ENCODE peak calls at places on chromosomes 2 and 18, in four cellular contexts. One of them, this sample, is unnamed.

GRCh38 chr2:44772670-44773378 is 168.7 kb upstream of the SIX3 start:
- DNase-seq in kidney glomerular epithelial cell: no peak
- DNase-seq in amniotic stem cell: no peak
- DNase-seq in activated T-cell treated with anti-CD3 and anti-CD28 coated beads for 48 hours: no peak
- DNase-seq in this sample: peak

GRCh38 chr18:44654555-44654954 is 26.1 kb upstream of the SETBP1 start:
- DNase-seq in kidney glomerular epithelial cell: peak
- DNase-seq in amniotic stem cell: peak
- DNase-seq in activated T-cell treated with anti-CD3 and anti-CD28 coated beads for 48 hours: no peak
- DNase-seq in this sample: no peak

GRCh38 chr18:79937103-79937860 is 14.2 kb downstream of the SLC66A2 start:
- DNase-seq in kidney glomerular epithelial cell: no peak
- DNase-seq in amniotic stem cell: no peak
- DNase-seq in activated T-cell treated with anti-CD3 and anti-CD28 coated beads for 48 hours: no peak
- DNase-seq in this sample: no peak

GRCh38 chr2:47034973-47035609 is 119.5 kb upstream of the MCFD2 start:
- DNase-seq in kidney glomerular epithelial cell: peak
- DNase-seq in amniotic stem cell: no peak
- DNase-seq in activated T-cell treated with anti-CD3 and anti-CD28 coated beads for 48 hours: no peak
- DNase-seq in this sample: no peak

GRCh38 chr2:134070281-134070731 is 183.6 kb upstream of the MGAT5 start:
- DNase-seq in kidney glomerular epithelial cell: no peak
- DNase-seq in amniotic stem cell: no peak
- DNase-seq in activated T-cell treated with anti-CD3 and anti-CD28 coated beads for 48 hours: no peak
- DNase-seq in this sample: no peak

GRCh38 chr2:100982431-100982861 is 19.6 kb upstream of the RPL31 start:
- DNase-seq in kidney glomerular epithelial cell: no peak
- DNase-seq in amniotic stem cell: no peak
- DNase-seq in activated T-cell treated with anti-CD3 and anti-CD28 coated beads for 48 hours: no peak
- DNase-seq in this sample: no peak

GRCh38 chr2:197179744-197180498 is 130.7 kb downstream of the ANKRD44 start:
- DNase-seq in kidney glomerular epithelial cell: peak
- DNase-seq in amniotic stem cell: no peak
- DNase-seq in activated T-cell treated with anti-CD3 and anti-CD28 coated beads for 48 hours: no peak
- DNase-seq in this sample: no peak

GRCh38 chr2:9280204-9280603 is 73.6 kb downstream of the ASAP2 start:
- DNase-seq in kidney glomerular epithelial cell: no peak
- DNase-seq in amniotic stem cell: no peak
- DNase-seq in activated T-cell treated with anti-CD3 and anti-CD28 coated beads for 48 hours: no peak
- DNase-seq in this sample: no peak

GRCh38 chr18:73784853-73785252 is 362.8 kb downstream of the FBXO15 start:
- DNase-seq in kidney glomerular epithelial cell: no peak
- DNase-seq in amniotic stem cell: no peak
- DNase-seq in activated T-cell treated with anti-CD3 and anti-CD28 coated beads for 48 hours: no peak
- DNase-seq in this sample: no peak

GRCh38 chr2:73916666-73917065 is 10.0 kb upstream of the DGUOK start:
- DNase-seq in kidney glomerular epithelial cell: no peak
- DNase-seq in amniotic stem cell: no peak
- DNase-seq in activated T-cell treated with anti-CD3 and anti-CD28 coated beads for 48 hours: no peak
- DNase-seq in this sample: no peak

GRCh38 chr2:46150445-46150970 is 146.7 kb upstream of the EPAS1 start:
- DNase-seq in kidney glomerular epithelial cell: no peak
- DNase-seq in amniotic stem cell: no peak
- DNase-seq in activated T-cell treated with anti-CD3 and anti-CD28 coated beads for 48 hours: no peak
- DNase-seq in this sample: no peak

GRCh38 chr2:39059366-39059952 is 61.4 kb downstream of the SOS1 start:
- DNase-seq in kidney glomerular epithelial cell: peak
- DNase-seq in amniotic stem cell: peak
- DNase-seq in activated T-cell treated with anti-CD3 and anti-CD28 coated beads for 48 hours: no peak
- DNase-seq in this sample: peak

GRCh38 chr2:199442173-199442572 is 15.6 kb downstream of the SATB2 start:
- DNase-seq in kidney glomerular epithelial cell: no peak
- DNase-seq in amniotic stem cell: no peak
- DNase-seq in activated T-cell treated with anti-CD3 and anti-CD28 coated beads for 48 hours: no peak
- DNase-seq in this sample: no peak

GRCh38 chr18:21958256-21958655 is 211.1 kb upstream of the GATA6 start:
- DNase-seq in kidney glomerular epithelial cell: no peak
- DNase-seq in amniotic stem cell: no peak
- DNase-seq in activated T-cell treated with anti-CD3 and anti-CD28 coated beads for 48 hours: no peak
- DNase-seq in this sample: no peak

GRCh38 chr2:64204006-64204632 is 59.9 kb upstream of the PELI1 start:
- DNase-seq in kidney glomerular epithelial cell: peak
- DNase-seq in amniotic stem cell: no peak
- DNase-seq in activated T-cell treated with anti-CD3 and anti-CD28 coated beads for 48 hours: peak
- DNase-seq in this sample: no peak

GRCh38 chr2:171521361-171522056 is 765 bp upstream of the CYBRD1 start:
- DNase-seq in kidney glomerular epithelial cell: no peak
- DNase-seq in amniotic stem cell: no peak
- DNase-seq in activated T-cell treated with anti-CD3 and anti-CD28 coated beads for 48 hours: no peak
- DNase-seq in this sample: no peak

GRCh38 chr2:111972955-111973565 is 74.7 kb downstream of the MERTK start:
- DNase-seq in kidney glomerular epithelial cell: peak
- DNase-seq in amniotic stem cell: no peak
- DNase-seq in activated T-cell treated with anti-CD3 and anti-CD28 coated beads for 48 hours: no peak
- DNase-seq in this sample: no peak

GRCh38 chr2:226130192-226130591 is 669.4 kb downstream of the IRS1 start:
- DNase-seq in kidney glomerular epithelial cell: no peak
- DNase-seq in amniotic stem cell: no peak
- DNase-seq in activated T-cell treated with anti-CD3 and anti-CD28 coated beads for 48 hours: no peak
- DNase-seq in this sample: no peak

GRCh38 chr2:204258900-204259299 is 286.4 kb upstream of the PARD3B start:
- DNase-seq in kidney glomerular epithelial cell: no peak
- DNase-seq in amniotic stem cell: no peak
- DNase-seq in activated T-cell treated with anti-CD3 and anti-CD28 coated beads for 48 hours: no peak
- DNase-seq in this sample: no peak

GRCh38 chr2:127614731-127615130 is 31.2 kb upstream of the GPR17 start:
- DNase-seq in kidney glomerular epithelial cell: no peak
- DNase-seq in amniotic stem cell: no peak
- DNase-seq in activated T-cell treated with anti-CD3 and anti-CD28 coated beads for 48 hours: no peak
- DNase-seq in this sample: no peak

GRCh38 chr2:16481342-16481741 is 184.3 kb downstream of the CYRIA start:
- DNase-seq in kidney glomerular epithelial cell: no peak
- DNase-seq in amniotic stem cell: no peak
- DNase-seq in activated T-cell treated with anti-CD3 and anti-CD28 coated beads for 48 hours: no peak
- DNase-seq in this sample: no peak

GRCh38 chr2:73008261-73009159 is 63.0 kb downstream of the SFXN5 start:
- DNase-seq in kidney glomerular epithelial cell: no peak
- DNase-seq in amniotic stem cell: no peak
- DNase-seq in activated T-cell treated with anti-CD3 and anti-CD28 coated beads for 48 hours: no peak
- DNase-seq in this sample: no peak

GRCh38 chr2:105005601-105006000 is 32.3 kb upstream of the MRPS9 start:
- DNase-seq in kidney glomerular epithelial cell: no peak
- DNase-seq in amniotic stem cell: no peak
- DNase-seq in activated T-cell treated with anti-CD3 and anti-CD28 coated beads for 48 hours: no peak
- DNase-seq in this sample: no peak

GRCh38 chr18:48777737-48778111 is 173.0 kb downstream of the SMAD7 start:
- DNase-seq in kidney glomerular epithelial cell: no peak
- DNase-seq in amniotic stem cell: no peak
- DNase-seq in activated T-cell treated with anti-CD3 and anti-CD28 coated beads for 48 hours: no peak
- DNase-seq in this sample: no peak

GRCh38 chr2:38184964-38185603 is 109.1 kb upstream of the CYP1B1 start:
- DNase-seq in kidney glomerular epithelial cell: no peak
- DNase-seq in amniotic stem cell: no peak
- DNase-seq in activated T-cell treated with anti-CD3 and anti-CD28 coated beads for 48 hours: no peak
- DNase-seq in this sample: no peak

GRCh38 chr2:99421469-99421868 is 68.3 kb downstream of the REV1 start:
- DNase-seq in kidney glomerular epithelial cell: no peak
- DNase-seq in amniotic stem cell: no peak
- DNase-seq in activated T-cell treated with anti-CD3 and anti-CD28 coated beads for 48 hours: no peak
- DNase-seq in this sample: no peak

GRCh38 chr18:75936862-75937261 is 509.4 kb upstream of the SMIM21 start:
- DNase-seq in kidney glomerular epithelial cell: no peak
- DNase-seq in amniotic stem cell: no peak
- DNase-seq in activated T-cell treated with anti-CD3 and anti-CD28 coated beads for 48 hours: no peak
- DNase-seq in this sample: no peak

GRCh38 chr2:30252723-30253688 is 21.7 kb downstream of the LBH start:
- DNase-seq in kidney glomerular epithelial cell: peak
- DNase-seq in amniotic stem cell: peak
- DNase-seq in activated T-cell treated with anti-CD3 and anti-CD28 coated beads for 48 hours: peak
- DNase-seq in this sample: no peak

GRCh38 chr2:126752876-126753275 is 96.9 kb downstream of the GYPC start:
- DNase-seq in kidney glomerular epithelial cell: no peak
- DNase-seq in amniotic stem cell: no peak
- DNase-seq in activated T-cell treated with anti-CD3 and anti-CD28 coated beads for 48 hours: no peak
- DNase-seq in this sample: no peak

GRCh38 chr2:171181067-171182049 is 20.7 kb upstream of the TLK1 start:
- DNase-seq in kidney glomerular epithelial cell: no peak
- DNase-seq in amniotic stem cell: no peak
- DNase-seq in activated T-cell treated with anti-CD3 and anti-CD28 coated beads for 48 hours: no peak
- DNase-seq in this sample: peak

GRCh38 chr2:73408198-73408597 is 22.6 kb downstream of the ALMS1 start:
- DNase-seq in kidney glomerular epithelial cell: no peak
- DNase-seq in amniotic stem cell: no peak
- DNase-seq in activated T-cell treated with anti-CD3 and anti-CD28 coated beads for 48 hours: no peak
- DNase-seq in this sample: no peak

GRCh38 chr2:91974401-91975129 is 2896.7 kb upstream of the TEKT4 start:
- DNase-seq in kidney glomerular epithelial cell: no peak
- DNase-seq in amniotic stem cell: no peak
- DNase-seq in activated T-cell treated with anti-CD3 and anti-CD28 coated beads for 48 hours: no peak
- DNase-seq in this sample: no peak

GRCh38 chr2:98598781-98599428 is 9.4 kb downstream of the COA5 start:
- DNase-seq in kidney glomerular epithelial cell: no peak
- DNase-seq in amniotic stem cell: no peak
- DNase-seq in activated T-cell treated with anti-CD3 and anti-CD28 coated beads for 48 hours: no peak
- DNase-seq in this sample: no peak

This sample was measured in NCI-H524 treated with DMSO at 0.1 percent for 48 hours.